ENCODE peak calls at places on chromosomes 16 and 17, in six cellular contexts. One of them, this sample, is unnamed.

GRCh38 chr17:15332338-15332737 is 9.1 kb downstream of the TEKT3 start:
- DNase-seq in esophagus muscularis mucosa: no peak
- DNase-seq in neural crest cell: no peak
- DNase-seq in AG09319: no peak
- DNase-seq in A549: no peak
- DNase-seq in GM12865: no peak
- DNase-seq in this sample: no peak

GRCh38 chr17:54900457-54901229 is at the start of gene TOM1L1:
- DNase-seq in esophagus muscularis mucosa: no peak
- DNase-seq in neural crest cell: peak; percentile 61
- DNase-seq in AG09319: no peak
- DNase-seq in A549: peak; percentile 89
- DNase-seq in GM12865: peak; percentile 43
- DNase-seq in this sample: peak; percentile 30

GRCh38 chr17:37791434-37791833 is 46.6 kb upstream of the HNF1B start:
- DNase-seq in esophagus muscularis mucosa: no peak
- DNase-seq in neural crest cell: no peak
- DNase-seq in AG09319: peak; percentile 5
- DNase-seq in A549: peak; percentile 35
- DNase-seq in GM12865: peak; percentile 84
- DNase-seq in this sample: peak; percentile 80

GRCh38 chr16:27515874-27516353 is 33.8 kb downstream of the GTF3C1 start:
- DNase-seq in esophagus muscularis mucosa: no peak
- DNase-seq in neural crest cell: peak; percentile 29
- DNase-seq in AG09319: no peak
- DNase-seq in A549: peak; percentile 69
- DNase-seq in GM12865: peak; percentile 57
- DNase-seq in this sample: peak; percentile 49

GRCh38 chr17:77875881-77876509 is 82.5 kb upstream of the TNRC6C start:
- DNase-seq in esophagus muscularis mucosa: no peak
- DNase-seq in neural crest cell: no peak
- DNase-seq in AG09319: no peak
- DNase-seq in A549: peak; percentile 60
- DNase-seq in GM12865: peak; percentile 30
- DNase-seq in this sample: peak; percentile 59

GRCh38 chr16:383326-384020 is 1.7 kb upstream of the PGAP6 start:
- DNase-seq in esophagus muscularis mucosa: no peak
- DNase-seq in neural crest cell: no peak
- DNase-seq in AG09319: no peak
- DNase-seq in A549: no peak
- DNase-seq in GM12865: peak; percentile 85
- DNase-seq in this sample: peak; percentile 81

GRCh38 chr17:34579979-34580684 is 750 bp downstream of the TMEM132E start:
- DNase-seq in esophagus muscularis mucosa: no peak
- DNase-seq in neural crest cell: no peak
- DNase-seq in AG09319: no peak
- DNase-seq in A549: peak; percentile 43
- DNase-seq in GM12865: no peak
- DNase-seq in this sample: peak; percentile 15

GRCh38 chr16:24318670-24319069 is 62.5 kb downstream of the CACNG3 start:
- DNase-seq in esophagus muscularis mucosa: no peak
- DNase-seq in neural crest cell: no peak
- DNase-seq in AG09319: no peak
- DNase-seq in A549: no peak
- DNase-seq in GM12865: peak; percentile 7
- DNase-seq in this sample: no peak

GRCh38 chr16:5615868-5616642 is 518.5 kb upstream of the EEF2KMT start:
- DNase-seq in esophagus muscularis mucosa: no peak
- DNase-seq in neural crest cell: peak; percentile 70
- DNase-seq in AG09319: no peak
- DNase-seq in A549: peak; percentile 58
- DNase-seq in GM12865: peak; percentile 60
- DNase-seq in this sample: peak; percentile 54

GRCh38 chr16:28587386-28587785 is 9.5 kb downstream of the SULT1A2 start:
- DNase-seq in esophagus muscularis mucosa: no peak
- DNase-seq in neural crest cell: no peak
- DNase-seq in AG09319: no peak
- DNase-seq in A549: peak; percentile 57
- DNase-seq in GM12865: no peak
- DNase-seq in this sample: no peak

GRCh38 chr16:678858-679807 is 1.1 kb upstream of the STUB1 start:
- DNase-seq in esophagus muscularis mucosa: no peak
- DNase-seq in neural crest cell: peak; percentile 64
- DNase-seq in AG09319: no peak
- DNase-seq in A549: no peak
- DNase-seq in GM12865: peak; percentile 66
- DNase-seq in this sample: peak; percentile 61

GRCh38 chr17:29593546-29594440 is 861 bp downstream of the ANKRD13B start:
- DNase-seq in esophagus muscularis mucosa: no peak
- DNase-seq in neural crest cell: no peak
- DNase-seq in AG09319: no peak
- DNase-seq in A549: no peak
- DNase-seq in GM12865: no peak
- DNase-seq in this sample: peak; percentile 67
- TF ChIP-seq CTCF in esophagus muscularis mucosa: peak; percentile 9
- TF ChIP-seq CTCF in neural crest cell: no peak
- TF ChIP-seq CTCF in AG09319: peak; percentile 9
- TF ChIP-seq CTCF in A549: peak; percentile 52
- TF ChIP-seq CTCF in GM12865: peak; percentile 25
- TF ChIP-seq CTCF in this sample: peak; percentile 37

GRCh38 chr17:21252289-21252874 is 828 bp downstream of the NATD1 start:
- DNase-seq in esophagus muscularis mucosa: no peak
- DNase-seq in neural crest cell: no peak
- DNase-seq in AG09319: no peak
- DNase-seq in A549: no peak
- DNase-seq in GM12865: no peak
- DNase-seq in this sample: no peak

GRCh38 chr17:21252875-21253645 is at the start of gene NATD1:
- DNase-seq in esophagus muscularis mucosa: peak; percentile 98
- DNase-seq in neural crest cell: peak; percentile 56
- DNase-seq in AG09319: peak; percentile 49
- DNase-seq in A549: peak; percentile 93
- DNase-seq in GM12865: peak; percentile 87
- DNase-seq in this sample: peak; percentile 84

GRCh38 chr17:21250719-21251305 is 2.4 kb downstream of the NATD1 start:
- DNase-seq in esophagus muscularis mucosa: no peak
- DNase-seq in neural crest cell: no peak
- DNase-seq in AG09319: no peak
- DNase-seq in A549: no peak
- DNase-seq in GM12865: no peak
- DNase-seq in this sample: no peak

GRCh38 chr17:21251611-21252010 is 1.6 kb downstream of the NATD1 start:
- DNase-seq in esophagus muscularis mucosa: no peak
- DNase-seq in neural crest cell: no peak
- DNase-seq in AG09319: no peak
- DNase-seq in A549: no peak
- DNase-seq in GM12865: no peak
- DNase-seq in this sample: no peak

DNA sequence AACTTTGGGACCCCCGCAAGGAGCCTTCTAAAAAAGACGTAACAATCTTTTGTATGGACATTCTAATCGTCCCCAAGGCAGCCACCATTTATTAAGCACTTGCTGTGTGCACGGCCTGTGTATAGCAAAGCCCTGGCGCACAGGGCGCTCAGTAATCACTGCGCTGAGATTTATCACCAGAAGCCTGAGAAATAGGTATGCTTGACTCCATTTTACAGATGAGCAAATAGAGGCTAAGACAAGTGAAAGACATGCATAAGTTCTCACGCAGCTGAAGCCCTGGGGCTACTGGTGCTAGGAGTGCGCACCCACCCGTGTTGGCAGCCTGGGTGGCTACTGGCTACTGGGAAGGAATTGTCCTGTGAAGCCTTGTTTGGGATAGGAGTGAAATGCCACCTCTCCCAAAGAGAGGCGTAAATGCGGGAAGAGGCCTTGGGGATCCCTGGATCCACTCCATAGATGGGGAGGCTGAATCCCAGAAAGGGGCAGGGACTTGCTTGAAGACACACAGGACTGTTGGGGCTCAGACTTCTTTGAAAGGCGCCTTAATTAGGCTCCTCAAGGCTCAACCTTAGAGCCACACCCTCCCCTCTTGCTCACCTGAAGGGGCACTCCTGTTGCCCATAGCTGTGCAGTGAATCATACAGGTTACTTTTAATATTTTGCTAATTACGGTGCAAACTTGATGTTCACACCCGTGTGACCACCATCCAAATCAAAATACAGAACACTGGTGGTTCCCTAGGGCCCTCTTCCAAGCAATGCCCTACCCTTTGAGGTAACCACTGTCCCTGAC is 634 bp upstream of the NATD1 start:
- DNase-seq in esophagus muscularis mucosa: no peak
- DNase-seq in neural crest cell: no peak
- DNase-seq in AG09319: no peak
- DNase-seq in A549: no peak
- DNase-seq in GM12865: no peak
- DNase-seq in this sample: no peak
- TF ChIP-seq CTCF in esophagus muscularis mucosa: no peak
- TF ChIP-seq CTCF in neural crest cell: no peak
- TF ChIP-seq CTCF in AG09319: no peak
- TF ChIP-seq CTCF in A549: no peak
- TF ChIP-seq CTCF in GM12865: no peak
- TF ChIP-seq CTCF in this sample: no peak

GRCh38 chr17:36148559-36149295 is 27.7 kb downstream of the TBC1D3B start:
- DNase-seq in esophagus muscularis mucosa: peak; percentile 97
- DNase-seq in neural crest cell: peak; percentile 78
- DNase-seq in AG09319: no peak
- DNase-seq in A549: peak; percentile 92
- DNase-seq in GM12865: peak; percentile 84
- DNase-seq in this sample: peak; percentile 76

GRCh38 chr17:36151891-36152638 is 24.4 kb downstream of the TBC1D3B start:
- DNase-seq in esophagus muscularis mucosa: peak; percentile 60
- DNase-seq in neural crest cell: no peak
- DNase-seq in AG09319: no peak
- DNase-seq in A549: no peak
- DNase-seq in GM12865: no peak
- DNase-seq in this sample: no peak

GRCh38 chr17:36149296-36149820 is 27.1 kb downstream of the TBC1D3B start:
- DNase-seq in esophagus muscularis mucosa: peak; percentile 94
- DNase-seq in neural crest cell: no peak
- DNase-seq in AG09319: no peak
- DNase-seq in A549: no peak
- DNase-seq in GM12865: no peak
- DNase-seq in this sample: no peak

GRCh38 chr17:36153887-36154576 is 22.4 kb downstream of the TBC1D3B start:
- DNase-seq in esophagus muscularis mucosa: no peak
- DNase-seq in neural crest cell: no peak
- DNase-seq in AG09319: no peak
- DNase-seq in A549: no peak
- DNase-seq in GM12865: peak; percentile 30
- DNase-seq in this sample: peak; percentile 10

GRCh38 chr17:36152639-36153120 is 23.8 kb downstream of the TBC1D3B start:
- DNase-seq in esophagus muscularis mucosa: peak; percentile 91
- DNase-seq in neural crest cell: no peak
- DNase-seq in AG09319: peak; percentile 0
- DNase-seq in A549: no peak
- DNase-seq in GM12865: no peak
- DNase-seq in this sample: no peak
- TF ChIP-seq CTCF in esophagus muscularis mucosa: no peak
- TF ChIP-seq CTCF in neural crest cell: no peak
- TF ChIP-seq CTCF in AG09319: peak; percentile 11
- TF ChIP-seq CTCF in A549: no peak
- TF ChIP-seq CTCF in GM12865: peak; percentile 9
- TF ChIP-seq CTCF in this sample: no peak

GRCh38 chr17:36182176-36183000 is 6.0 kb upstream of the TBC1D3B start:
- DNase-seq in esophagus muscularis mucosa: no peak
- DNase-seq in neural crest cell: peak; percentile 53
- DNase-seq in AG09319: no peak
- DNase-seq in A549: no peak
- DNase-seq in GM12865: no peak
- DNase-seq in this sample: no peak
- TF ChIP-seq CTCF in esophagus muscularis mucosa: no peak
- TF ChIP-seq CTCF in neural crest cell: no peak
- TF ChIP-seq CTCF in AG09319: no peak
- TF ChIP-seq CTCF in A549: no peak
- TF ChIP-seq CTCF in GM12865: no peak
- TF ChIP-seq CTCF in this sample: no peak

DNA sequence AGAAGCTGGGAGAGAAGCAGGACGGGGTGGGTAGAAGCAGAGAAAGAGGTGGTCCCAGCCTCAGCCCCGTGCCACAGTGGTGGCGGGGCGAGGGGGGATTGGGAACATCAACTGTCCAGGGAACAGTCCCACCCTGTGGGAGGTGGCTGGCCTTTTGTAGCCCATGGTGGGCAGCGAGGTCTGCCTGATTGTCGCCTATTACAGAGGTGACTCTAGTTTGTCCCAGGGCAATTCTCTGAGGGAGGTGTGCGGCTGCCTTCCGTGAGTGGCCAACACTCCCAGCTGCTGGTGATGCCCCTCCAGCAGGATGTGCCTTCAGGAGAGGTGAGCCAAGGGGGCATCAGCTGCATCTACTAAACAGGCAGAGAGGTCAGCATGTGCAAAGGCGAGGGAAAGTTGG is 5.0 kb upstream of the BRD7 start:
- DNase-seq in esophagus muscularis mucosa: peak; percentile 74
- DNase-seq in neural crest cell: no peak
- DNase-seq in AG09319: no peak
- DNase-seq in A549: no peak
- DNase-seq in GM12865: no peak
- DNase-seq in this sample: no peak
- TF ChIP-seq CTCF in esophagus muscularis mucosa: no peak
- TF ChIP-seq CTCF in neural crest cell: no peak
- TF ChIP-seq CTCF in AG09319: no peak
- TF ChIP-seq CTCF in A549: no peak
- TF ChIP-seq CTCF in GM12865: no peak
- TF ChIP-seq CTCF in this sample: no peak